ENCODE peak calls at places on chromosomes 7 and 10, in seven cellular contexts. S is A549, N is ovary, J is Peyer's patch, H is adrenal gland, Z is IMR-90, K is HCT116. Y is an unnamed sample.

GRCh38 chr10:132331259-132331955 is 586 bp upstream of the LRRC27 start:
- DNase-seq in H (no peak), K (no peak), J (no peak), N (no peak), S (no peak), Z (no peak), Y (no peak)

GRCh38 chr10:130761032-130761575 is 550.4 kb downstream of the TCERG1L start:
- DNase-seq in H (no peak), Z (no peak), N (no peak), S (no peak), K (no peak), J (peak), Y (no peak)

GRCh38 chr10:132832186-132832983 is 46.4 kb upstream of the NKX6-2 start:
- DNase-seq in J (no peak), N (no peak), H (no peak), S (no peak), Z (no peak), K (no peak), Y (no peak)

GRCh38 chr10:98963608-98964007 is 272.0 kb downstream of the HPSE2 start:
- DNase-seq in J (no peak), K (no peak), Z (peak), S (no peak), H (no peak), N (no peak), Y (no peak)

GRCh38 chr10:52639652-52640051 is 132.9 kb downstream of the MBL2 start:
- DNase-seq in H (no peak), J (no peak), N (no peak), S (no peak), Z (no peak), K (no peak), Y (no peak)

GRCh38 chr7:151060416-151061234 is 1.2 kb downstream of the SLC4A2 start:
- DNase-seq in J (no peak), Z (no peak), N (peak), K (no peak), S (peak), H (peak), Y (no peak)

GRCh38 chr7:129845972-129846327 is 106.8 kb downstream of the UBE2H start:
- DNase-seq in K (peak), N (no peak), H (no peak), Z (peak), S (peak), J (no peak), Y (no peak)

GRCh38 chr7:95700917-95701316 is 71.4 kb upstream of the DYNC1I1 start:
- DNase-seq in S (no peak), N (no peak), Z (no peak), H (no peak), K (no peak), J (no peak), Y (no peak)

GRCh38 chr10:81200801-81201200 is 663.1 kb downstream of the SH2D4B start:
- DNase-seq in N (no peak), Z (no peak), H (no peak), J (no peak), S (no peak), K (no peak), Y (no peak)

GRCh38 chr7:66877577-66878300 is 43.3 kb upstream of the TMEM248 start:
- DNase-seq in K (no peak), J (no peak), N (no peak), Z (peak), S (no peak), H (no peak), Y (no peak)

GRCh38 chr10:84665211-84665610 is 336.8 kb downstream of the CCSER2 start:
- DNase-seq in N (no peak), J (no peak), H (no peak), S (no peak), K (no peak), Z (no peak), Y (no peak)

GRCh38 chr10:12194752-12195271 is 879 bp downstream of the NUDT5 start:
- DNase-seq in Z (peak), S (peak), H (peak), N (no peak), J (peak), K (no peak), Y (no peak)

GRCh38 chr7:69599211-69599878 is 1.1 kb downstream of the AUTS2 start:
- DNase-seq in Z (no peak), N (peak), J (no peak), S (peak), H (no peak), K (no peak), Y (peak)

GRCh38 chr10:74917481-74918077 is 91.2 kb downstream of the KAT6B start:
- DNase-seq in J (no peak), S (peak), H (no peak), K (peak), Z (peak), N (no peak), Y (no peak)

GRCh38 chr7:135414850-135415439 is 95.0 kb downstream of the CNOT4 start:
- DNase-seq in S (peak), J (peak), Z (peak), H (peak), K (peak), N (no peak), Y (no peak)

GRCh38 chr10:17061418-17061817 is 68.2 kb downstream of the CUBN start:
- DNase-seq in K (no peak), H (no peak), N (no peak), S (no peak), Z (peak), J (no peak), Y (no peak)

GRCh38 chr7:30697716-30698460 is 15.6 kb upstream of the CRHR2 start:
- DNase-seq in H (no peak), Z (no peak), K (no peak), N (no peak), S (no peak), J (no peak), Y (no peak)

GRCh38 chr7:116588641-116589594 is 64.1 kb downstream of the CAV1 start:
- DNase-seq in J (no peak), K (peak), S (peak), Z (peak), H (no peak), N (no peak), Y (no peak)

GRCh38 chr7:17822557-17823173 is 117.6 kb downstream of the SNX13 start:
- DNase-seq in N (no peak), H (no peak), J (no peak), S (no peak), K (no peak), Z (no peak), Y (no peak)

GRCh38 chr10:93319855-93320254 is 162.3 kb downstream of the MYOF start:
- DNase-seq in J (no peak), K (no peak), H (no peak), S (no peak), Z (no peak), N (no peak), Y (no peak)

GRCh38 chr7:118288098-118288497 is 63.6 kb downstream of the ANKRD7 start:
- DNase-seq in N (no peak), H (no peak), J (no peak), K (no peak), S (no peak), Z (no peak), Y (no peak)

GRCh38 chr7:156610130-156610529 is 30.4 kb upstream of the RNF32 start:
- DNase-seq in H (no peak), S (no peak), Z (no peak), J (no peak), N (no peak), K (no peak), Y (no peak)

GRCh38 chr10:5547934-5548660 is 23.3 kb downstream of the CALML3 start:
- DNase-seq in H (no peak), Z (no peak), J (no peak), K (peak), S (peak), N (peak), Y (peak)

GRCh38 chr10:14875941-14876340 is 2.7 kb upstream of the SUV39H2 start:
- DNase-seq in S (no peak), N (no peak), Z (no peak), K (no peak), H (no peak), J (no peak), Y (no peak)

GRCh38 chr7:91876391-91877133 is 3.9 kb downstream of the MTERF1 start:
- DNase-seq in K (no peak), Z (peak), S (peak), H (no peak), J (no peak), N (no peak), Y (no peak)

GRCh38 chr7:143279186-143280098 is 5.3 kb upstream of the TMEM139 start:
- DNase-seq in J (no peak), N (no peak), S (peak), Z (peak), H (no peak), K (no peak), Y (no peak)

GRCh38 chr7:65307651-65308299 is 65.9 kb upstream of the ZNF92 start:
- DNase-seq in Z (peak), S (peak), N (peak), J (peak), K (peak), H (peak), Y (no peak)

GRCh38 chr7:140640060-140640611 is 477 bp downstream of the DENND2A start:
- DNase-seq in S (peak), K (no peak), Z (peak), N (peak), J (no peak), H (no peak), Y (peak)

GRCh38 chr10:37952051-37952815 is 24.2 kb downstream of the ZNF25 start:
- DNase-seq in K (no peak), J (no peak), S (no peak), N (no peak), Z (peak), H (no peak), Y (no peak)

GRCh38 chr10:74227697-74228424 is 76.8 kb downstream of the ADK start:
- DNase-seq in H (no peak), N (no peak), Z (peak), S (peak), K (no peak), J (no peak), Y (no peak)

GRCh38 chr10:58448121-58448935 is 63.1 kb downstream of the TFAM start:
- DNase-seq in H (no peak), Z (no peak), S (no peak), J (no peak), N (no peak), K (no peak), Y (no peak)

GRCh38 chr10:5647507-5648240 is 18.7 kb downstream of the ASB13 start:
- DNase-seq in S (no peak), K (no peak), H (no peak), Z (no peak), N (no peak), J (no peak), Y (no peak)

GRCh38 chr7:113370910-113371309 is 252.6 kb upstream of the SMIM30 start:
- DNase-seq in Z (peak), K (no peak), N (no peak), J (no peak), H (no peak), S (no peak), Y (no peak)

GRCh38 chr7:157817944-157818700 is 481.3 kb downstream of the DNAJB6 start:
- DNase-seq in H (no peak), S (no peak), K (no peak), J (no peak), Z (no peak), N (no peak), Y (no peak)

GRCh38 chr7:116863168-116863670 is 832 bp downstream of the CAPZA2 start:
- DNase-seq in J (no peak), N (peak), Z (peak), S (peak), H (no peak), K (no peak), Y (no peak)

GRCh38 chr10:101001225-101002035 is 1.8 kb downstream of the LZTS2 start:
- DNase-seq in J (peak), H (peak), Z (peak), K (no peak), S (no peak), N (peak), Y (peak)

GRCh38 chr10:46223064-46223480 is 63.7 kb upstream of the ANTXRL start:
- DNase-seq in H (no peak), S (peak), N (no peak), Z (no peak), K (no peak), J (no peak), Y (no peak)

DNA sequence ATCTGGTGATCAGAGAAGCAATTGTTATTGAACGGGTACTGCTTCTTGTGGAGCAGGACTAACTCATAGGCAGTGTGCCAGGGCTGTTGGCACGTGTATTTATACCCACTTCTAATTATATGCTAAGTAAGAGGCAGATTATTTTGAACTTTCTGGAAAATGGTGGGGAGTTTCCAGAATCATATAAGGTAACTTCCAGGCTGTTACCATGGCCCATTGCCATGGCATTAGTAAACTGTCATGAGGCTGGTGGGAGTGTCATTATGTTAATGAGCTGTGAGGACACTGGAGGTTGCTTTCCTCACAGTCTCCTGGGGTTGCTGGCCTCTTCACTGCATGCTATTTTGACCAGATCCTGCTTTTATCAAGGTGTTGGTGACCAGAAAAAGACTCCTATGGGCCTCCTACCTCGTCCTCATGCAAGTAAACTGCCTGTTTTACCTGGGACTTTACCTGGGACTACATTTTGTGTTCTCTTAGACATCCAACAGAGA is 122.6 kb downstream of the KCND2 start:
- DNase-seq in H (no peak), S (no peak), K (no peak), J (no peak), Z (no peak), N (no peak), Y (no peak)
- TF ChIP-seq POLR2A in H (no peak), S (no peak), K (no peak), J (no peak), Z (no peak), N (no peak), Y (no peak)

GRCh38 chr7:2981103-2981480 is 62.6 kb downstream of the CARD11 start:
- DNase-seq in H (no peak), J (peak), S (no peak), Z (no peak), K (no peak), N (no peak), Y (no peak)

GRCh38 chr7:2979951-2980350 is 63.7 kb downstream of the CARD11 start:
- DNase-seq in H (no peak), K (no peak), N (no peak), S (no peak), Z (no peak), J (no peak), Y (no peak)

GRCh38 chr7:2980406-2981102 is 63.1 kb downstream of the CARD11 start:
- DNase-seq in Z (no peak), N (no peak), K (no peak), S (no peak), H (no peak), J (peak), Y (no peak)

GRCh38 chr7:2979276-2979675 is 64.4 kb downstream of the CARD11 start:
- DNase-seq in K (no peak), N (no peak), Z (no peak), S (no peak), J (peak), H (no peak), Y (no peak)

GRCh38 chr7:2978403-2978802 is 65.3 kb downstream of the CARD11 start:
- DNase-seq in K (no peak), H (no peak), S (no peak), N (no peak), J (peak), Z (no peak), Y (peak)
- H3K27ac ChIP-seq in K (no peak), H (no peak), S (no peak), N (no peak), J (no peak), Z (no peak), Y (no peak)

DNA sequence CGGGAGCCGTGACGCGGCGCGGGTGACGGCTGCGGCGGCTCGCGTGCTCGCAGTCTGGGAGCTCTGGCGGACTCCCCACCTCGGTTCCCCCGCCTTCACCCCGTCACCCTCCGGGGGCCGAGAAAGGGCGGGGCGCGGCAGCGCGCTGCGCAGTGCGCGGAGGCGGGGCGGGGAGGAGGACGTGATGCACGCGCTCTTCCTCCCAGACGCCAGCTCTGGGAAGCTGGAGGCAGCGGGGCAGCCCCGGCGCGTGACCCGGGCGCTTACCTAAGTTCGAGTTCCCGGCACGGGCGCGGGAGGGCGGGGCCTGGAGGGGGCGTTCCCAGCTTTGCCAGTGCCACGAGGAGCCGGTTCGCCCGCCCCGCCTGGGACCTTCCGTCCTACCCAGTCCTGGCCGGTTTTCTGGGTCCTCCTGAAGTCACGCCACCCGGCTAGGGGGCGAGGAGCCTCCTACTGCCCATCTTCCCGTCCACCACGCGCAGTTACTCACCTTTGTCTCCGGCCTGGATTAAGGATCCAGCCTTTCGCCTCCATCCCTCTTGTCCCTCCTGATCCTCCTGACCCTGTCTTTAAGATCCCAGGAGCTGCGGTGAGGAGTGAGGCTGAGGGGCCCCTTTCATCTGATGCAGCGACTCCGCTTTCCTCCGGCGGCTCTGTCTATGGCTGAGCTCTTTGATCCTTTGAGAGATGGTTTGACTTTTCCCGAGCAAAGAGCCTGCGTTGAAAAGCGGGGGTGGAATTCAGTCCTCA is 443 bp upstream of the NAMPT start:
- DNase-seq in S (peak), K (peak), J (peak), Z (peak), N (peak), H (peak), Y (peak)
- TF ChIP-seq POLR2A in S (peak), K (peak), J (peak), Z (peak), N (peak), H (peak), Y (no peak)

GRCh38 chr10:33777223-33777622 is 442.8 kb upstream of the NRP1 start:
- DNase-seq in N (no peak), S (no peak), H (no peak), K (no peak), J (no peak), Z (no peak), Y (no peak)

GRCh38 chr10:33773895-33774480 is 439.5 kb upstream of the NRP1 start:
- DNase-seq in J (no peak), S (no peak), N (no peak), Z (no peak), K (no peak), H (no peak), Y (no peak)

GRCh38 chr10:33776419-33776818 is 442.0 kb upstream of the NRP1 start:
- DNase-seq in N (no peak), S (no peak), K (no peak), Z (no peak), H (no peak), J (no peak), Y (no peak)

GRCh38 chr10:33774857-33775256 is 440.4 kb upstream of the NRP1 start:
- DNase-seq in H (no peak), J (no peak), Z (no peak), N (no peak), K (no peak), S (no peak), Y (no peak)

GRCh38 chr10:33772370-33773331 is 438.2 kb upstream of the NRP1 start:
- DNase-seq in S (no peak), H (peak), N (no peak), K (no peak), Z (no peak), J (no peak), Y (peak)
- H3K27ac ChIP-seq in S (no peak), H (no peak), N (no peak), K (no peak), Z (no peak), J (no peak), Y (peak)

GRCh38 chr7:73734619-73735525 is 3.7 kb downstream of the ABHD11 start:
- DNase-seq in H (peak), N (no peak), Z (peak), K (peak), J (peak), S (peak), Y (peak)
- TF ChIP-seq POLR2A in H (no peak), N (no peak), Z (no peak), K (peak), J (peak), S (peak), Y (peak)

GRCh38 chr7:1402110-1402790 is 57.0 kb downstream of the MICALL2 start:
- DNase-seq in K (no peak), H (no peak), S (no peak), J (no peak), Z (no peak), N (no peak), Y (no peak)

GRCh38 chr7:1404881-1405548 is 54.3 kb downstream of the MICALL2 start:
- DNase-seq in J (no peak), Z (no peak), K (no peak), H (no peak), N (no peak), S (no peak), Y (no peak)

GRCh38 chr7:1401011-1401410 is 58.3 kb downstream of the MICALL2 start:
- DNase-seq in K (peak), H (no peak), J (no peak), Z (no peak), S (peak), N (no peak), Y (no peak)

GRCh38 chr7:1402791-1403755 is 56.2 kb downstream of the MICALL2 start:
- DNase-seq in J (no peak), K (no peak), H (no peak), N (no peak), Z (no peak), S (no peak), Y (no peak)

DNA sequence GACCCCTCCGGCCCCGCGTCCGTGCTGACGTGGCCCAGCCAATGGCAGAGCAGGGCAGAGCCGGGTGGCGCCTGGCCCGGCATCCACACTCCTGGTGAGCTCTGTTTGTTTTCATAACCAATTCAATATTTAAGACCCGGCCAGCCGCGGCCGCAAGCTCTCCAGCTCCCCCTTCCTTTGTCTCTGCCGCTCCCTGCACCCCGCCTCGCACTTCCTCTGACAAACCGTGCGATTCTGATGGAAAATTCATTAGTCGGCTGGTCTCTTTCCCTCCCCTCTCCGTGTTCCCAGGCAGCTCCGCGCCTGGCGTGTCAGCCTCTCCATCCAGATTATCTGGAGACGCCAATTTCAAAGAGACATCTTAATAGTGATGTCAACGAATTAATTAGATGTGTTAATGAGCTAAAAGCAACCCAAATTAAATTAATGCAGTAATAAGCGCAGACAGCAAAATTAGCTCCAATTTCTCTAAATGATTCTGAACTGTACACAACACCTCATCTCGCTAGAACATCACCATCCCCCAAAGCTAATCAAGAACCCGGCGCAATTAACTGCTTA is 55.3 kb downstream of the MICALL2 start:
- DNase-seq in S (peak), N (no peak), J (no peak), H (no peak), Z (peak), K (no peak), Y (no peak)
- H3K27ac ChIP-seq in S (no peak), N (no peak), J (no peak), H (no peak), Z (no peak), K (no peak), Y (no peak)

GRCh38 chr7:36152756-36153570 is at the start of gene EEPD1:
- DNase-seq in N (peak), J (peak), K (peak), H (peak), Z (peak), S (peak), Y (peak)
- TF ChIP-seq POLR2A in N (peak), J (peak), K (peak), H (peak), Z (no peak), S (peak), Y (peak)

Y was measured in heart left ventricle.